ENCODE peak calls at places on chromosome 14, in five cellular contexts. One of them, this sample, is unnamed.

GRCh38 chr14:23561873-23562821 is 5.4 kb downstream of the AP1G2 start:
- DNase-seq in T-helper 2 cell: no peak
- DNase-seq in AG04449: no peak
- DNase-seq in OCI-M1: no peak
- DNase-seq in DMS79 treated with DMSO at 0.1 percent for 48 hours: no peak
- DNase-seq in this sample: no peak

GRCh38 chr14:69880051-69880487 is 853 bp downstream of the SMOC1 start:
- DNase-seq in T-helper 2 cell: no peak
- DNase-seq in AG04449: no peak
- DNase-seq in OCI-M1: no peak
- DNase-seq in DMS79 treated with DMSO at 0.1 percent for 48 hours: no peak
- DNase-seq in this sample: peak

GRCh38 chr14:26820578-26820977 is 222.7 kb upstream of the NOVA1 start:
- DNase-seq in T-helper 2 cell: no peak
- DNase-seq in AG04449: no peak
- DNase-seq in OCI-M1: no peak
- DNase-seq in DMS79 treated with DMSO at 0.1 percent for 48 hours: no peak
- DNase-seq in this sample: no peak

GRCh38 chr14:72894623-72895378 is 900 bp upstream of the DPF3 start:
- DNase-seq in T-helper 2 cell: no peak
- DNase-seq in AG04449: no peak
- DNase-seq in OCI-M1: peak
- DNase-seq in DMS79 treated with DMSO at 0.1 percent for 48 hours: peak
- DNase-seq in this sample: no peak

GRCh38 chr14:24335461-24336146 is 733 bp upstream of the ADCY4 start:
- DNase-seq in T-helper 2 cell: no peak
- DNase-seq in AG04449: no peak
- DNase-seq in OCI-M1: no peak
- DNase-seq in DMS79 treated with DMSO at 0.1 percent for 48 hours: no peak
- DNase-seq in this sample: no peak

GRCh38 chr14:52312872-52313492 is 1.1 kb upstream of the PTGER2 start:
- DNase-seq in T-helper 2 cell: no peak
- DNase-seq in AG04449: no peak
- DNase-seq in OCI-M1: no peak
- DNase-seq in DMS79 treated with DMSO at 0.1 percent for 48 hours: no peak
- DNase-seq in this sample: no peak

GRCh38 chr14:89418452-89418851 is 1.4 kb upstream of the FOXN3 start:
- DNase-seq in T-helper 2 cell: peak
- DNase-seq in AG04449: no peak
- DNase-seq in OCI-M1: no peak
- DNase-seq in DMS79 treated with DMSO at 0.1 percent for 48 hours: no peak
- DNase-seq in this sample: no peak

GRCh38 chr14:77681196-77682157 is 26.3 kb downstream of the ALKBH1 start:
- DNase-seq in T-helper 2 cell: no peak
- DNase-seq in AG04449: no peak
- DNase-seq in OCI-M1: no peak
- DNase-seq in DMS79 treated with DMSO at 0.1 percent for 48 hours: no peak
- DNase-seq in this sample: no peak

GRCh38 chr14:104545151-104545931 is 34.2 kb upstream of the C14orf180 start:
- DNase-seq in T-helper 2 cell: no peak
- DNase-seq in AG04449: no peak
- DNase-seq in OCI-M1: no peak
- DNase-seq in DMS79 treated with DMSO at 0.1 percent for 48 hours: no peak
- DNase-seq in this sample: peak

GRCh38 chr14:78135450-78135891 is 34.7 kb upstream of the NRXN3 start:
- DNase-seq in T-helper 2 cell: no peak
- DNase-seq in AG04449: no peak
- DNase-seq in OCI-M1: peak
- DNase-seq in DMS79 treated with DMSO at 0.1 percent for 48 hours: no peak
- DNase-seq in this sample: no peak